ENCODE peak calls at places on chromosome 5, in seven cellular contexts. F, C, J, U, W, R and O are unnamed samples.

GRCh38 chr5:133520991-133521706 is 91.2 kb downstream of the FSTL4 start:
- DNase-seq in C (no peak), R (no peak), U (no peak), W (no peak), J (no peak), F (no peak), O (no peak)

GRCh38 chr5:130514984-130515690 is 610.9 kb downstream of the CHSY3 start:
- DNase-seq in C (no peak), J (peak; percentile 6), F (no peak), W (no peak), R (no peak), U (no peak), O (no peak)

GRCh38 chr5:55821731-55822512 is 29.2 kb upstream of the IL31RA start:
- DNase-seq in R (no peak), U (no peak), F (no peak), J (no peak), W (peak; percentile 61), C (no peak), O (peak; percentile 50)

GRCh38 chr5:113166285-113166684 is 189.7 kb downstream of the DCP2 start:
- DNase-seq in U (no peak), R (no peak), C (no peak), F (no peak), J (peak; percentile 95), W (no peak), O (no peak)

GRCh38 chr5:20088361-20088760 is 100.4 kb upstream of the CDH18 start:
- DNase-seq in F (no peak), C (no peak), J (no peak), W (no peak), R (no peak), U (no peak), O (no peak)

GRCh38 chr5:171710451-171711024 is 75.1 kb upstream of the SMIM23 start:
- DNase-seq in F (no peak), W (no peak), R (no peak), U (no peak), C (no peak), J (no peak), O (no peak)

GRCh38 chr5:68086443-68086842 is 129.1 kb upstream of the PIK3R1 start:
- DNase-seq in U (no peak), W (no peak), C (no peak), R (no peak), J (no peak), F (no peak), O (no peak)

GRCh38 chr5:64229163-64229774 is 63.6 kb downstream of the RNF180 start:
- DNase-seq in C (no peak), F (no peak), J (peak; percentile 39), R (no peak), W (no peak), U (peak; percentile 39), O (no peak)

GRCh38 chr5:16615737-16616535 is 861 bp downstream of the RETREG1 start:
- DNase-seq in C (no peak), J (no peak), W (peak; percentile 30), R (no peak), U (peak; percentile 13), F (peak; percentile 18), O (no peak)

GRCh38 chr5:93800988-93801811 is 59.8 kb upstream of the POU5F2 start:
- DNase-seq in U (peak; percentile 67), J (peak; percentile 64), F (no peak), W (peak; percentile 20), C (peak; percentile 21), R (no peak), O (no peak)

GRCh38 chr5:5159282-5160108 is 19.4 kb downstream of the ADAMTS16 start:
- DNase-seq in J (no peak), C (no peak), U (no peak), F (no peak), W (no peak), R (no peak), O (no peak)

DNA sequence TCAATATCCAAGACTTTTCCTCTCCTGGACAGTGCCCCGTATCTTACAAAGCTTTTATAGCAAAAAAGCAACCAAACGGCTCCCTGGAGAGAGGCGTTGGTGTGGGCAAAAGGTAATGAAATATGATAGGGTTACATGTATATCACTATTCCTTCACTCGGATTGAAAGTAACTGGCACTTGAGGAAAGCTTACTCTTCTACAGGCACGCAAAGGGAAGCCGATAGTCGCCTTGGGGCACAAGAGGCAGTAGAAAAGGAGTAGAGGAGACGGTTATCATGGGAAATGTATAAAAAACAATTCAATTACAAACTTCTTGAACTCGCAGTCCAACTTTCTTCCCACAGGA is 1.1 kb downstream of the DIAPH1 start:
- DNase-seq in R (no peak), U (peak; percentile 21), W (no peak), C (no peak), F (no peak), J (no peak), O (no peak)
- H3K27ac ChIP-seq in R (peak overlapping the region; percentile 97), U (peak overlapping the region; percentile 60), W (peak overlapping the region; percentile 36), C (no peak overlapping the region), F (peak overlapping the region; percentile 97), J (no peak overlapping the region), O (peak overlapping the region; percentile 96)

GRCh38 chr5:151222769-151223446 is 984 bp downstream of the CCDC69 start:
- DNase-seq in C (no peak), F (peak; percentile 53), W (peak; percentile 80), J (no peak), R (no peak), U (peak; percentile 74), O (peak; percentile 74)

GRCh38 chr5:151225071-151225470 is 1.2 kb upstream of the CCDC69 start:
- DNase-seq in J (no peak), R (no peak), W (no peak), C (no peak), U (peak; percentile 28), F (no peak), O (no peak)

GRCh38 chr5:151224372-151224771 is 480 bp upstream of the CCDC69 start:
- DNase-seq in R (no peak), J (no peak), U (peak; percentile 31), W (no peak), F (peak; percentile 30), C (no peak), O (no peak)

GRCh38 chr5:151222054-151222768 is 1.7 kb downstream of the CCDC69 start:
- DNase-seq in F (no peak), J (no peak), R (no peak), C (no peak), U (no peak), W (no peak), O (no peak)

DNA sequence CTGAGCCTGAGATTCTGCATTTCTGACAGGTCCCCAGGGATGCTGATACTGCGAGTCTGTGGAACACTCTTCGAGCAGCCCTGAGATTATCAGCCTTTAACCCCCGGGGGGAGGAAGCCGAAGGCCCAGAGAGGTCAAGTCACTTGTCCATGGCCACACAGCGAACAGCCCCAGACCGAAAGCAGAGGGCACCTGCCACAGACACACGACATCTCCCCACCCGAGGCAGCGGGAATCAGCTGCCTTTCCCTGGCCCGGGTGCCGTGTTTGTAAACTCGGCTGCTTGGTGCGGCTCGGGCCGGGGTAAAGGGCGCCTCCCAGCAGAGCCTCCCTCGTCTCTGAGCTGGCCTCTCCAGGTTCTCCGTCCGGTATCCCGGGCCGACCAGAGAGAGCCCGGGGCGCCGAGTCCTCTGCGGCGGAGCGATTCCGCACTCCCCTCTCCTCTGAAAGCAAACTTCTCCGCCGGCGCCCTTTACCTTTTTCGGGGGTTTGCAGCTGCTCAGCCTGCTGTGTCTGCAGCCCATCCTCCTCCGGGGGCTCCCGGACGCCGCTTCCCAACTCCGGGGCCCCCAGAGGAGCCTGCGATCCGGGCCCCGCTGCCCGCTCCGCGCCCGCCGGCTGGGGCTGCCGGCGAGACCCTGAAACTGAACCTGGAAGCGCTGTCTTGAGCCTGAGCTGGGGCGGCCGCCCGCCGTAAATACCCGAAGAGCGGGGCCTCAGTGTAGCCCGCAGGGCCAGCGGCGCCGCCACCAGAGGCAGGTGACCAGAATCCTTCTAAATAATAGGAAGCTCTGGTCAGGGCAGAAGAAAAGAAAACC is at the start of gene CCDC69:
- DNase-seq in F (peak; percentile 27), W (peak; percentile 92), U (peak; percentile 75), J (peak; percentile 57), R (no peak), C (peak; percentile 80), O (peak; percentile 89)
- H3K4me3 ChIP-seq in F (peak within 1 kb of the TSS; percentile 95), W (peak within 1 kb of the TSS; percentile 88), U (peak within 1 kb of the TSS; percentile 83), J (peak within 1 kb of the TSS; percentile 55), R (peak within 1 kb of the TSS; percentile 98), C (peak within 1 kb of the TSS; percentile 56), O (peak within 1 kb of the TSS; percentile 86)

DNA sequence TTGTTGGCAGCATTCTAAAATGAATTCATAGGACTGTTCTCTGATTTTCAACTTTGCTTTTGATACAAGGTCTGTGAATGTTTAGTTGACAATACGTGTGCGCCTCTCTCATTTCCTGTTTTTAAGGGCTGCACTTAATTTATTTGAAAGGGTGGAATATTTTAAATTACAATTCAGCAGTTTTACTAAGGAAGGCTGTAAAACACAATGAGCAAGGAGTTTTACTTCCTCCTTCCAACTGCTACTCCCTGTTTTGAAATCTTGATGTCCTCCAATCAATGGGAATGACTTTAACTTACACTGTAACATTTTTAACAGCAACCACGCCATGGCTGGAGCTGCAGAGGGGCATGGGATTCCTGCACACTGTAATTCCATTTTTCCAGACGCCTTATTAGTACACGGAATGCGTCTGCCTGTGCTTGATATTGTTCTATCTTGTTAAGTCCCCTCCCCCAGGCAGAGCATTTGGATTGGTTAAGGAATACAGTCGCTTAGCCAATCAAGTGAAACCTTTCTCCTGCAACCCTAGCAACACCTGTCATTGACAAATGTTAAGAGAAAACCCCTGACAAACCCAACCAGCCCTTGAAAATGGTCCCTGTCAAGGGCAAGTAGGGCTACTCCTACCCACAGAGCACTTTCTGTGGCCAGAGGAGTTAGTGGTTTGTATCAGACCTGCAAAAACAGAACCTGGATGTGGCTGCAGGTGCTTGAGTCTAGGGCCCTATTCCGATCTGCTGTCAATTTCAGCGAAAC is 12.5 kb upstream of the ZSWIM6 start:
- DNase-seq in U (peak; percentile 98), F (peak; percentile 28), R (no peak), J (no peak), W (no peak), C (no peak), O (no peak)
- H3K27me3 ChIP-seq in U (no peaks in the 10 kb centered on the region), F (no peaks in the 10 kb centered on the region), R (no peaks in the 10 kb centered on the region), J (no peaks in the 10 kb centered on the region), W (no peaks in the 10 kb centered on the region), C (no peaks in the 10 kb centered on the region), O (no peaks in the 10 kb centered on the region)

GRCh38 chr5:142057697-142058056 is 44.9 kb upstream of the GNPDA1 start:
- DNase-seq in W (no peak), C (no peak), R (no peak), J (no peak), U (no peak), F (no peak), O (no peak)

GRCh38 chr5:142065273-142065672 is 43.3 kb upstream of the NDFIP1 start:
- DNase-seq in F (no peak), C (no peak), W (no peak), J (peak; percentile 38), R (no peak), U (no peak), O (no peak)

GRCh38 chr5:142059304-142059940 is 46.6 kb upstream of the GNPDA1 start:
- DNase-seq in U (no peak), C (no peak), W (no peak), J (no peak), R (no peak), F (no peak), O (no peak)

GRCh38 chr5:142063878-142064331 is 44.7 kb upstream of the NDFIP1 start:
- DNase-seq in U (no peak), R (no peak), J (peak; percentile 61), C (no peak), W (peak; percentile 95), F (peak; percentile 13), O (no peak)

DNA sequence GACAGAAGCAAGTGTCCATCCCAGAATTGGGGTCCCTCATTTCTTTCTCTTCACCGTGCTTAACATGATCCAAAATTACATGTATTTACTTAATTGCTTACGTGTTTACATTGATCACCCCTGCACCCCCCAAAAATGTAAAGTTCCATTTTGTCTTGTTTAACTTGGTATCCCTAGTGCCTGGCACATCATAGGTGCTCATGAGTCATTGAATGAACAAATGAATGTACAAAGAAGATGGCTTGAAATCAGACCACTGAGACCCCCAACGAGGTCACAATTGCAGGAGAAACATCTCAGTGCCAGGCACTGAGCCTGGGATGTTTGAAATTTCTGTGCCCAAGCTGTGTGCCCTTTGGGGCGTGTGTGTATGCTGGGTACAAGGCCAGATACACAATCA is 45.2 kb upstream of the NDFIP1 start:
- DNase-seq in U (no peak), W (no peak), R (no peak), J (no peak), C (no peak), F (no peak), O (no peak)
- H3K27ac ChIP-seq in U (no peak overlapping the region), W (peak overlapping the region; percentile 70), R (no peak overlapping the region), J (peak overlapping the region; percentile 8), C (no peak overlapping the region), F (no peak overlapping the region), O (no peak overlapping the region)